ENCODE peak calls at places on chromosome 11, in ten cellular contexts. D is fibroblast of pulmonary artery; I is COR-L47; T is foreskin fibroblast; B is DMS153; E is A549; Y is NCI-H345; M is NCI-H748 treated with DMSO at 0.1 percent for 48 hours; X is Ammon's horn; W is stimulated activated CD4-positive, alpha-beta T cell treated with anti-CD3 and anti-CD28 coated beads, Interleukin-15, amount 100 ng/mL, for 1 hour. G is an unnamed sample.

GRCh38 chr11:69004411-69005182 is 8.4 kb downstream of the MRGPRF start:
- DNase-seq in D (no peak), I (no peak), T (no peak), B (no peak), E (no peak), Y (no peak), M (no peak), X (no peak), W (no peak), G (no peak)

GRCh38 chr11:106152013-106152412 is 74.6 kb downstream of the AASDHPPT start:
- DNase-seq in D (peak; percentile 36), I (no peak), T (peak; percentile 52), B (no peak), E (no peak), Y (no peak), M (no peak), X (peak; percentile 3), W (no peak), G (no peak)

GRCh38 chr11:120192831-120193625 is 17.8 kb upstream of the OAF start:
- DNase-seq in D (no peak), I (no peak), T (no peak), B (no peak), E (no peak), Y (no peak), M (no peak), X (no peak), W (no peak), G (peak; percentile 32)

GRCh38 chr11:92793189-92793588 is 176.3 kb upstream of the MTNR1B start:
- DNase-seq in D (no peak), I (no peak), T (no peak), B (no peak), E (no peak), Y (no peak), M (no peak), X (no peak), W (no peak), G (no peak)

GRCh38 chr11:116169776-116170175 is 603.0 kb downstream of the BUD13 start:
- DNase-seq in D (no peak), I (no peak), T (no peak), B (no peak), E (no peak), Y (no peak), M (no peak), X (no peak), W (no peak), G (no peak)

GRCh38 chr11:23127706-23128105 is 267.4 kb upstream of the CCDC179 start:
- DNase-seq in D (no peak), I (no peak), T (no peak), B (no peak), E (no peak), Y (no peak), M (no peak), X (no peak), W (no peak), G (no peak)

GRCh38 chr11:8301622-8302021 is 37.9 kb upstream of the LMO1 start:
- DNase-seq in D (no peak), I (no peak), T (no peak), B (no peak), E (no peak), Y (no peak), M (no peak), X (no peak), W (no peak), G (no peak)

GRCh38 chr11:76814414-76814813 is 31.3 kb downstream of the TSKU start:
- DNase-seq in D (no peak), I (no peak), T (no peak), B (no peak), E (no peak), Y (no peak), M (no peak), X (no peak), W (no peak), G (no peak)

GRCh38 chr11:77560605-77561004 is 29.1 kb upstream of the AQP11 start:
- DNase-seq in D (no peak), I (no peak), T (peak; percentile 85), B (no peak), E (no peak), Y (no peak), M (no peak), X (no peak), W (no peak), G (no peak)

GRCh38 chr11:120129570-120129969 is 8.3 kb downstream of the TRIM29 start:
- DNase-seq in D (no peak), I (no peak), T (no peak), B (no peak), E (no peak), Y (no peak), M (no peak), X (no peak), W (no peak), G (no peak)

GRCh38 chr11:107549954-107550285 is 15.6 kb downstream of the ALKBH8 start:
- DNase-seq in D (no peak), I (no peak), T (no peak), B (no peak), E (no peak), Y (no peak), M (no peak), X (no peak), W (no peak), G (no peak)